ENCODE peak calls at places on chromosomes 16 and 17, in eight cellular contexts. One of them, this sample, is unnamed.

GRCh38 chr17:10471853-10472252 is 2.5 kb upstream of the MYH4 start:
- DNase-seq in GM19239: no peak
- DNase-seq in AML-193: no peak
- DNase-seq in HCT116: no peak
- DNase-seq in mucosa of descending colon: no peak
- DNase-seq in B cell: no peak
- DNase-seq in KG1: no peak
- DNase-seq in kidney tubule cell: no peak
- DNase-seq in this sample: no peak

GRCh38 chr16:67961551-67961957 is 6.9 kb downstream of the SLC12A4 start:
- DNase-seq in B cell: no peak
- DNase-seq in GM19239: no peak
- DNase-seq in AML-193: no peak
- DNase-seq in HCT116: no peak
- DNase-seq in KG1: no peak
- DNase-seq in mucosa of descending colon: peak
- DNase-seq in kidney tubule cell: peak
- DNase-seq in this sample: no peak

GRCh38 chr17:82893779-82894178 is 54.0 kb upstream of the ZNF750 start:
- DNase-seq in AML-193: no peak
- DNase-seq in KG1: no peak
- DNase-seq in kidney tubule cell: no peak
- DNase-seq in GM19239: no peak
- DNase-seq in mucosa of descending colon: peak
- DNase-seq in B cell: no peak
- DNase-seq in HCT116: no peak
- DNase-seq in this sample: no peak

GRCh38 chr17:42683407-42684031 is 1.2 kb downstream of the CNTNAP1 start:
- DNase-seq in HCT116: no peak
- DNase-seq in AML-193: no peak
- DNase-seq in B cell: peak
- DNase-seq in KG1: no peak
- DNase-seq in mucosa of descending colon: no peak
- DNase-seq in GM19239: no peak
- DNase-seq in kidney tubule cell: peak
- DNase-seq in this sample: peak

GRCh38 chr17:76276461-76277299 is 11.5 kb downstream of the UBALD2 start:
- DNase-seq in mucosa of descending colon: no peak
- DNase-seq in KG1: no peak
- DNase-seq in B cell: no peak
- DNase-seq in HCT116: no peak
- DNase-seq in kidney tubule cell: peak
- DNase-seq in AML-193: peak
- DNase-seq in GM19239: no peak
- DNase-seq in this sample: no peak

GRCh38 chr17:42107597-42108576 is 4.6 kb downstream of the DHX58 start:
- DNase-seq in KG1: no peak
- DNase-seq in mucosa of descending colon: peak
- DNase-seq in kidney tubule cell: no peak
- DNase-seq in AML-193: peak
- DNase-seq in GM19239: peak
- DNase-seq in HCT116: peak
- DNase-seq in B cell: peak
- DNase-seq in this sample: peak

GRCh38 chr17:27569884-27570577 is 61.0 kb upstream of the LGALS9 start:
- DNase-seq in mucosa of descending colon: no peak
- DNase-seq in GM19239: no peak
- DNase-seq in B cell: no peak
- DNase-seq in kidney tubule cell: no peak
- DNase-seq in KG1: no peak
- DNase-seq in HCT116: no peak
- DNase-seq in AML-193: no peak
- DNase-seq in this sample: no peak

GRCh38 chr17:51435641-51436091 is 175.3 kb downstream of the UTP18 start:
- DNase-seq in AML-193: peak
- DNase-seq in HCT116: peak
- DNase-seq in GM19239: no peak
- DNase-seq in kidney tubule cell: peak
- DNase-seq in B cell: no peak
- DNase-seq in mucosa of descending colon: no peak
- DNase-seq in KG1: no peak
- DNase-seq in this sample: peak

GRCh38 chr17:58783380-58783779 is 27.7 kb downstream of the PPM1E start:
- DNase-seq in mucosa of descending colon: no peak
- DNase-seq in B cell: no peak
- DNase-seq in AML-193: no peak
- DNase-seq in GM19239: no peak
- DNase-seq in HCT116: no peak
- DNase-seq in kidney tubule cell: peak
- DNase-seq in KG1: no peak
- DNase-seq in this sample: no peak

GRCh38 chr17:42877037-42877436 is 23.6 kb upstream of the G6PC1 start:
- DNase-seq in KG1: no peak
- DNase-seq in mucosa of descending colon: no peak
- DNase-seq in kidney tubule cell: no peak
- DNase-seq in AML-193: no peak
- DNase-seq in HCT116: no peak
- DNase-seq in B cell: no peak
- DNase-seq in GM19239: no peak
- DNase-seq in this sample: no peak

GRCh38 chr16:67458121-67458641 is 22.8 kb downstream of the ATP6V0D1 start:
- DNase-seq in KG1: no peak
- DNase-seq in HCT116: no peak
- DNase-seq in kidney tubule cell: no peak
- DNase-seq in AML-193: no peak
- DNase-seq in mucosa of descending colon: peak
- DNase-seq in B cell: no peak
- DNase-seq in GM19239: no peak
- DNase-seq in this sample: no peak

GRCh38 chr16:9123401-9123800 is 32.0 kb downstream of the HAPSTR1 start:
- DNase-seq in GM19239: no peak
- DNase-seq in kidney tubule cell: no peak
- DNase-seq in KG1: no peak
- DNase-seq in HCT116: no peak
- DNase-seq in AML-193: no peak
- DNase-seq in B cell: no peak
- DNase-seq in mucosa of descending colon: no peak
- DNase-seq in this sample: no peak

GRCh38 chr17:21295036-21295952 is 10.8 kb downstream of the MAP2K3 start:
- DNase-seq in KG1: no peak
- DNase-seq in HCT116: no peak
- DNase-seq in mucosa of descending colon: no peak
- DNase-seq in GM19239: no peak
- DNase-seq in kidney tubule cell: peak
- DNase-seq in B cell: no peak
- DNase-seq in AML-193: no peak
- DNase-seq in this sample: no peak

GRCh38 chr17:57284984-57285646 is 28.8 kb downstream of the MSI2 start:
- DNase-seq in GM19239: peak
- DNase-seq in KG1: peak
- DNase-seq in AML-193: peak
- DNase-seq in HCT116: no peak
- DNase-seq in mucosa of descending colon: no peak
- DNase-seq in kidney tubule cell: no peak
- DNase-seq in B cell: peak
- DNase-seq in this sample: peak

GRCh38 chr16:70749681-70750601 is 51.0 kb downstream of the VAC14 start:
- DNase-seq in kidney tubule cell: no peak
- DNase-seq in B cell: no peak
- DNase-seq in HCT116: no peak
- DNase-seq in GM19239: no peak
- DNase-seq in mucosa of descending colon: no peak
- DNase-seq in AML-193: no peak
- DNase-seq in KG1: no peak
- DNase-seq in this sample: peak

GRCh38 chr16:72626623-72627022 is 421.3 kb downstream of the ZFHX3 start:
- DNase-seq in mucosa of descending colon: no peak
- DNase-seq in B cell: no peak
- DNase-seq in AML-193: no peak
- DNase-seq in HCT116: no peak
- DNase-seq in KG1: no peak
- DNase-seq in GM19239: no peak
- DNase-seq in kidney tubule cell: no peak
- DNase-seq in this sample: no peak

GRCh38 chr17:50625032-50625871 is 9.4 kb upstream of the ABCC3 start:
- DNase-seq in B cell: no peak
- DNase-seq in GM19239: no peak
- DNase-seq in mucosa of descending colon: no peak
- DNase-seq in kidney tubule cell: peak
- DNase-seq in KG1: no peak
- DNase-seq in AML-193: no peak
- DNase-seq in HCT116: no peak
- DNase-seq in this sample: no peak

GRCh38 chr17:76946772-76947135 is 78.5 kb downstream of the MGAT5B start:
- DNase-seq in HCT116: no peak
- DNase-seq in KG1: no peak
- DNase-seq in kidney tubule cell: no peak
- DNase-seq in B cell: no peak
- DNase-seq in GM19239: no peak
- DNase-seq in mucosa of descending colon: no peak
- DNase-seq in AML-193: no peak
- DNase-seq in this sample: no peak

GRCh38 chr17:41824086-41824485 is 11.3 kb downstream of the FKBP10 start:
- DNase-seq in AML-193: no peak
- DNase-seq in KG1: no peak
- DNase-seq in HCT116: no peak
- DNase-seq in B cell: no peak
- DNase-seq in mucosa of descending colon: peak
- DNase-seq in GM19239: no peak
- DNase-seq in kidney tubule cell: no peak
- DNase-seq in this sample: no peak

GRCh38 chr16:24568392-24568791 is 29.0 kb downstream of the RBBP6 start:
- DNase-seq in KG1: no peak
- DNase-seq in GM19239: no peak
- DNase-seq in mucosa of descending colon: no peak
- DNase-seq in HCT116: no peak
- DNase-seq in B cell: no peak
- DNase-seq in kidney tubule cell: no peak
- DNase-seq in AML-193: no peak
- DNase-seq in this sample: no peak

GRCh38 chr16:3215601-3216262 is 19.2 kb downstream of the ZNF200 start:
- DNase-seq in B cell: no peak
- DNase-seq in AML-193: no peak
- DNase-seq in GM19239: no peak
- DNase-seq in kidney tubule cell: no peak
- DNase-seq in mucosa of descending colon: no peak
- DNase-seq in HCT116: no peak
- DNase-seq in KG1: no peak
- DNase-seq in this sample: no peak

GRCh38 chr17:16934133-16934795 is 37.7 kb downstream of the TNFRSF13B start:
- DNase-seq in mucosa of descending colon: no peak
- DNase-seq in KG1: no peak
- DNase-seq in GM19239: no peak
- DNase-seq in kidney tubule cell: no peak
- DNase-seq in B cell: no peak
- DNase-seq in AML-193: no peak
- DNase-seq in HCT116: no peak
- DNase-seq in this sample: peak

GRCh38 chr17:17491031-17491471 is 5.1 kb downstream of the RASD1 start:
- DNase-seq in KG1: no peak
- DNase-seq in kidney tubule cell: no peak
- DNase-seq in AML-193: no peak
- DNase-seq in B cell: no peak
- DNase-seq in HCT116: no peak
- DNase-seq in GM19239: no peak
- DNase-seq in mucosa of descending colon: no peak
- DNase-seq in this sample: no peak

GRCh38 chr17:73697872-73698271 is 53.6 kb upstream of the SDK2 start:
- DNase-seq in HCT116: no peak
- DNase-seq in mucosa of descending colon: no peak
- DNase-seq in KG1: no peak
- DNase-seq in B cell: no peak
- DNase-seq in kidney tubule cell: no peak
- DNase-seq in AML-193: no peak
- DNase-seq in GM19239: no peak
- DNase-seq in this sample: peak

GRCh38 chr17:42659079-42659931 is at the start of gene TUBG2:
- DNase-seq in B cell: peak
- DNase-seq in GM19239: peak
- DNase-seq in kidney tubule cell: peak
- DNase-seq in AML-193: peak
- DNase-seq in mucosa of descending colon: peak
- DNase-seq in HCT116: peak
- DNase-seq in KG1: no peak
- DNase-seq in this sample: peak

GRCh38 chr17:82086941-82087906 is 10.8 kb downstream of the FASN start:
- DNase-seq in GM19239: no peak
- DNase-seq in KG1: no peak
- DNase-seq in HCT116: no peak
- DNase-seq in mucosa of descending colon: peak
- DNase-seq in B cell: no peak
- DNase-seq in AML-193: no peak
- DNase-seq in kidney tubule cell: no peak
- DNase-seq in this sample: no peak

GRCh38 chr16:54847207-54847606 is 83.5 kb upstream of the IRX5 start:
- DNase-seq in kidney tubule cell: peak
- DNase-seq in B cell: no peak
- DNase-seq in KG1: no peak
- DNase-seq in AML-193: no peak
- DNase-seq in GM19239: no peak
- DNase-seq in HCT116: no peak
- DNase-seq in mucosa of descending colon: no peak
- DNase-seq in this sample: no peak

GRCh38 chr17:81097134-81097942 is 62.4 kb downstream of the BAIAP2 start:
- DNase-seq in mucosa of descending colon: peak
- DNase-seq in kidney tubule cell: peak
- DNase-seq in GM19239: no peak
- DNase-seq in B cell: no peak
- DNase-seq in HCT116: peak
- DNase-seq in AML-193: no peak
- DNase-seq in KG1: no peak
- DNase-seq in this sample: peak

GRCh38 chr16:85349413-85350145 is 237.3 kb upstream of the CIBAR2 start:
- DNase-seq in GM19239: no peak
- DNase-seq in mucosa of descending colon: no peak
- DNase-seq in B cell: no peak
- DNase-seq in AML-193: no peak
- DNase-seq in kidney tubule cell: no peak
- DNase-seq in KG1: no peak
- DNase-seq in HCT116: no peak
- DNase-seq in this sample: no peak

GRCh38 chr16:87789437-87790277 is 23.9 kb upstream of the KLHDC4 start:
- DNase-seq in AML-193: no peak
- DNase-seq in HCT116: no peak
- DNase-seq in mucosa of descending colon: no peak
- DNase-seq in kidney tubule cell: peak
- DNase-seq in B cell: no peak
- DNase-seq in KG1: no peak
- DNase-seq in GM19239: no peak
- DNase-seq in this sample: no peak

GRCh38 chr17:48012151-48012520 is 25.5 kb downstream of the COPZ2 start:
- DNase-seq in mucosa of descending colon: peak
- DNase-seq in B cell: peak
- DNase-seq in KG1: no peak
- DNase-seq in HCT116: no peak
- DNase-seq in GM19239: peak
- DNase-seq in AML-193: peak
- DNase-seq in kidney tubule cell: peak
- DNase-seq in this sample: peak

GRCh38 chr16:29839822-29840221 is 19.6 kb downstream of the MVP start:
- DNase-seq in AML-193: no peak
- DNase-seq in KG1: no peak
- DNase-seq in kidney tubule cell: no peak
- DNase-seq in HCT116: no peak
- DNase-seq in mucosa of descending colon: no peak
- DNase-seq in B cell: no peak
- DNase-seq in GM19239: no peak
- DNase-seq in this sample: no peak

GRCh38 chr17:42623732-42624596 is 14.5 kb downstream of the TUBG1 start:
- DNase-seq in GM19239: no peak
- DNase-seq in KG1: no peak
- DNase-seq in kidney tubule cell: peak
- DNase-seq in AML-193: no peak
- DNase-seq in B cell: no peak
- DNase-seq in mucosa of descending colon: no peak
- DNase-seq in HCT116: peak
- DNase-seq in this sample: no peak

GRCh38 chr17:43940630-43941029 is 1.6 kb downstream of the PPY start:
- DNase-seq in mucosa of descending colon: no peak
- DNase-seq in KG1: no peak
- DNase-seq in HCT116: peak
- DNase-seq in kidney tubule cell: peak
- DNase-seq in B cell: no peak
- DNase-seq in AML-193: no peak
- DNase-seq in GM19239: no peak
- DNase-seq in this sample: peak